ENCODE peak calls at places on chromosomes 12 and 14, in nine cellular contexts. One of them, this sample, is unnamed.

GRCh38 chr14:75934998-75935628 is 46.7 kb downstream of the TGFB3 start:
- DNase-seq in AG04450: no peak
- DNase-seq in SK-N-DZ: no peak
- DNase-seq in EL: no peak
- DNase-seq in trophoblast cell: no peak
- DNase-seq in testis: no peak
- DNase-seq in activated T-helper 1 cell treated with anti-CD3 and anti-CD28 coated beads, Interleukin-2, amount 50 U/mL, for 16 hours: no peak
- DNase-seq in NCI-H1092: no peak
- DNase-seq in stimulated activated CD4-positive, alpha-beta T cell treated with anti-CD3 and anti-CD28 coated beads, Interleukin-1b, Interleukin-23, amount 100 ng/mL, for 24 hours: no peak
- DNase-seq in this sample: no peak

GRCh38 chr14:37275963-37276362 is 78.2 kb downstream of the MIPOL1 start:
- DNase-seq in AG04450: no peak
- DNase-seq in SK-N-DZ: no peak
- DNase-seq in EL: no peak
- DNase-seq in trophoblast cell: no peak
- DNase-seq in testis: no peak
- DNase-seq in activated T-helper 1 cell treated with anti-CD3 and anti-CD28 coated beads, Interleukin-2, amount 50 U/mL, for 16 hours: no peak
- DNase-seq in NCI-H1092: no peak
- DNase-seq in stimulated activated CD4-positive, alpha-beta T cell treated with anti-CD3 and anti-CD28 coated beads, Interleukin-1b, Interleukin-23, amount 100 ng/mL, for 24 hours: no peak
- DNase-seq in this sample: no peak

GRCh38 chr12:13964666-13965065 is 16.7 kb downstream of the GRIN2B start:
- DNase-seq in AG04450: no peak
- DNase-seq in SK-N-DZ: no peak
- DNase-seq in EL: no peak
- DNase-seq in trophoblast cell: no peak
- DNase-seq in testis: no peak
- DNase-seq in activated T-helper 1 cell treated with anti-CD3 and anti-CD28 coated beads, Interleukin-2, amount 50 U/mL, for 16 hours: no peak
- DNase-seq in NCI-H1092: no peak
- DNase-seq in stimulated activated CD4-positive, alpha-beta T cell treated with anti-CD3 and anti-CD28 coated beads, Interleukin-1b, Interleukin-23, amount 100 ng/mL, for 24 hours: no peak
- DNase-seq in this sample: no peak

GRCh38 chr12:81086342-81086741 is 8.5 kb downstream of the ACSS3 start:
- DNase-seq in AG04450: no peak
- DNase-seq in SK-N-DZ: no peak
- DNase-seq in EL: no peak
- DNase-seq in trophoblast cell: no peak
- DNase-seq in testis: no peak
- DNase-seq in activated T-helper 1 cell treated with anti-CD3 and anti-CD28 coated beads, Interleukin-2, amount 50 U/mL, for 16 hours: no peak
- DNase-seq in NCI-H1092: no peak
- DNase-seq in stimulated activated CD4-positive, alpha-beta T cell treated with anti-CD3 and anti-CD28 coated beads, Interleukin-1b, Interleukin-23, amount 100 ng/mL, for 24 hours: no peak
- DNase-seq in this sample: no peak

GRCh38 chr12:51534675-51535074 is 56.4 kb upstream of the SCN8A start:
- DNase-seq in AG04450: no peak
- DNase-seq in SK-N-DZ: no peak
- DNase-seq in EL: no peak
- DNase-seq in trophoblast cell: no peak
- DNase-seq in testis: no peak
- DNase-seq in activated T-helper 1 cell treated with anti-CD3 and anti-CD28 coated beads, Interleukin-2, amount 50 U/mL, for 16 hours: no peak
- DNase-seq in NCI-H1092: no peak
- DNase-seq in stimulated activated CD4-positive, alpha-beta T cell treated with anti-CD3 and anti-CD28 coated beads, Interleukin-1b, Interleukin-23, amount 100 ng/mL, for 24 hours: no peak
- DNase-seq in this sample: no peak

GRCh38 chr12:52442600-52443061 is 8.5 kb upstream of the KRT75 start:
- DNase-seq in AG04450: peak
- DNase-seq in SK-N-DZ: no peak
- DNase-seq in EL: peak
- DNase-seq in trophoblast cell: peak
- DNase-seq in testis: peak
- DNase-seq in activated T-helper 1 cell treated with anti-CD3 and anti-CD28 coated beads, Interleukin-2, amount 50 U/mL, for 16 hours: no peak
- DNase-seq in NCI-H1092: no peak
- DNase-seq in stimulated activated CD4-positive, alpha-beta T cell treated with anti-CD3 and anti-CD28 coated beads, Interleukin-1b, Interleukin-23, amount 100 ng/mL, for 24 hours: no peak
- DNase-seq in this sample: no peak

GRCh38 chr12:3554547-3555115 is 63.6 kb downstream of the PRMT8 start:
- DNase-seq in AG04450: no peak
- DNase-seq in SK-N-DZ: no peak
- DNase-seq in EL: no peak
- DNase-seq in trophoblast cell: no peak
- DNase-seq in testis: no peak
- DNase-seq in activated T-helper 1 cell treated with anti-CD3 and anti-CD28 coated beads, Interleukin-2, amount 50 U/mL, for 16 hours: no peak
- DNase-seq in NCI-H1092: no peak
- DNase-seq in stimulated activated CD4-positive, alpha-beta T cell treated with anti-CD3 and anti-CD28 coated beads, Interleukin-1b, Interleukin-23, amount 100 ng/mL, for 24 hours: no peak
- DNase-seq in this sample: no peak

GRCh38 chr14:34548472-34548981 is 9.0 kb upstream of the EAPP start:
- DNase-seq in AG04450: no peak
- DNase-seq in SK-N-DZ: no peak
- DNase-seq in EL: peak
- DNase-seq in trophoblast cell: no peak
- DNase-seq in testis: peak
- DNase-seq in activated T-helper 1 cell treated with anti-CD3 and anti-CD28 coated beads, Interleukin-2, amount 50 U/mL, for 16 hours: no peak
- DNase-seq in NCI-H1092: no peak
- DNase-seq in stimulated activated CD4-positive, alpha-beta T cell treated with anti-CD3 and anti-CD28 coated beads, Interleukin-1b, Interleukin-23, amount 100 ng/mL, for 24 hours: no peak
- DNase-seq in this sample: no peak

GRCh38 chr14:92680781-92681650 is 67.4 kb downstream of the LGMN start:
- DNase-seq in AG04450: peak
- DNase-seq in SK-N-DZ: peak
- DNase-seq in EL: peak
- DNase-seq in trophoblast cell: peak
- DNase-seq in testis: peak
- DNase-seq in activated T-helper 1 cell treated with anti-CD3 and anti-CD28 coated beads, Interleukin-2, amount 50 U/mL, for 16 hours: peak
- DNase-seq in NCI-H1092: peak
- DNase-seq in stimulated activated CD4-positive, alpha-beta T cell treated with anti-CD3 and anti-CD28 coated beads, Interleukin-1b, Interleukin-23, amount 100 ng/mL, for 24 hours: peak
- DNase-seq in this sample: peak

GRCh38 chr12:131815132-131815531 is 13.1 kb upstream of the MMP17 start:
- DNase-seq in AG04450: no peak
- DNase-seq in SK-N-DZ: no peak
- DNase-seq in EL: no peak
- DNase-seq in trophoblast cell: no peak
- DNase-seq in testis: no peak
- DNase-seq in activated T-helper 1 cell treated with anti-CD3 and anti-CD28 coated beads, Interleukin-2, amount 50 U/mL, for 16 hours: no peak
- DNase-seq in NCI-H1092: no peak
- DNase-seq in stimulated activated CD4-positive, alpha-beta T cell treated with anti-CD3 and anti-CD28 coated beads, Interleukin-1b, Interleukin-23, amount 100 ng/mL, for 24 hours: no peak
- DNase-seq in this sample: no peak

GRCh38 chr12:128267651-128268347 is 829 bp downstream of the TMEM132C start:
- DNase-seq in AG04450: no peak
- DNase-seq in SK-N-DZ: peak
- DNase-seq in EL: no peak
- DNase-seq in trophoblast cell: no peak
- DNase-seq in testis: no peak
- DNase-seq in activated T-helper 1 cell treated with anti-CD3 and anti-CD28 coated beads, Interleukin-2, amount 50 U/mL, for 16 hours: no peak
- DNase-seq in NCI-H1092: no peak
- DNase-seq in stimulated activated CD4-positive, alpha-beta T cell treated with anti-CD3 and anti-CD28 coated beads, Interleukin-1b, Interleukin-23, amount 100 ng/mL, for 24 hours: no peak
- DNase-seq in this sample: peak

This sample was measured in ovary.